ENCODE peak calls at places on chromosomes 12 and 14, in seven cellular contexts. S is C1 segment of cervical spinal cord; X is activated naive CD8-positive, alpha-beta T cell treated with anti-CD3 and anti-CD28 coated beads, Interleukin-2, amount 50 U/mL, for 24 hours; H is fibroblast of lung; P is putamen; T is A549; B is left ventricle myocardium inferior. R is an unnamed sample.

GRCh38 chr12:53795927-53796326 is 44.1 kb upstream of the CISTR start:
- DNase-seq in B (no peak), X (no peak), P (peak; percentile 83), H (no peak), S (no peak), T (no peak), R (no peak)

GRCh38 chr12:12685305-12685704 is 10.7 kb downstream of the GPR19 start:
- DNase-seq in T (no peak), B (no peak), P (peak; percentile 69), X (no peak), S (no peak), H (no peak), R (no peak)

GRCh38 chr12:112103758-112104504 is 4.7 kb downstream of the NAA25 start:
- DNase-seq in B (no peak), S (no peak), X (no peak), T (no peak), H (no peak), P (no peak), R (no peak)

GRCh38 chr12:119202544-119202943 is 23.8 kb downstream of the HSPB8 start:
- DNase-seq in H (no peak), B (no peak), S (no peak), P (no peak), T (no peak), X (no peak), R (no peak)

GRCh38 chr12:46160081-46160980 is 108.5 kb downstream of the SLC38A1 start:
- DNase-seq in T (no peak), P (no peak), B (no peak), X (no peak), H (peak; percentile 93), S (no peak), R (no peak)

GRCh38 chr12:116442981-116443380 is 116.2 kb upstream of the MAP1LC3B2 start:
- DNase-seq in T (no peak), P (no peak), B (no peak), X (no peak), H (no peak), S (no peak), R (no peak)

GRCh38 chr14:79040742-79041249 is 870.6 kb downstream of the NRXN3 start:
- DNase-seq in T (no peak), X (no peak), P (no peak), H (no peak), S (no peak), B (no peak), R (no peak)

GRCh38 chr14:77804592-77804991 is 4.7 kb downstream of the ADCK1 start:
- DNase-seq in S (no peak), H (no peak), X (peak; percentile 43), P (no peak), T (peak; percentile 19), B (no peak), R (no peak)

GRCh38 chr14:90491221-90491867 is 94.5 kb downstream of the CALM1 start:
- DNase-seq in H (peak; percentile 89), S (peak; percentile 39), T (no peak), B (peak; percentile 74), P (peak; percentile 88), X (no peak), R (no peak)

GRCh38 chr12:112425582-112426382 is 7.0 kb downstream of the PTPN11 start:
- DNase-seq in P (no peak), H (no peak), S (no peak), B (no peak), X (no peak), T (no peak), R (no peak)

GRCh38 chr12:30694971-30695326 is 720 bp downstream of the IPO8 start:
- DNase-seq in T (peak; percentile 57), X (peak; percentile 27), P (peak; percentile 8), S (no peak), B (no peak), H (peak; percentile 58), R (peak; percentile 63)

GRCh38 chr14:49460647-49461046 is 125.5 kb downstream of the RPS29 start:
- DNase-seq in H (no peak), X (no peak), P (no peak), T (no peak), B (no peak), S (no peak), R (no peak)

GRCh38 chr12:946656-947055 is 2.8 kb downstream of the RAD52 start:
- DNase-seq in S (no peak), X (no peak), B (no peak), H (peak; percentile 41), T (no peak), P (peak; percentile 5), R (no peak)

GRCh38 chr12:110693731-110694130 is 4.8 kb upstream of the HVCN1 start:
- DNase-seq in P (no peak), X (no peak), B (peak; percentile 37), S (peak; percentile 38), H (no peak), T (no peak), R (peak; percentile 81)

GRCh38 chr12:49763006-49763591 is 21.7 kb downstream of the TMBIM6 start:
- DNase-seq in H (peak; percentile 26), P (peak; percentile 20), T (peak; percentile 81), S (peak; percentile 38), X (peak; percentile 84), B (peak; percentile 75), R (peak; percentile 80)

GRCh38 chr12:68557011-68557715 is 53.5 kb upstream of the RAP1B start:
- DNase-seq in H (peak; percentile 95), T (no peak), P (no peak), X (no peak), B (no peak), S (no peak), R (no peak)

GRCh38 chr14:104465482-104466390 is 113.8 kb upstream of the C14orf180 start:
- DNase-seq in X (no peak), B (no peak), T (no peak), P (no peak), H (no peak), S (no peak), R (no peak)

GRCh38 chr14:30339311-30339901 is 219.6 kb upstream of the G2E3 start:
- DNase-seq in P (no peak), X (no peak), H (no peak), T (no peak), B (no peak), S (no peak), R (no peak)

GRCh38 chr14:29911815-29912214 is 15.8 kb downstream of the PRKD1 start:
- DNase-seq in T (no peak), S (no peak), H (no peak), X (no peak), B (no peak), P (no peak), R (no peak)

GRCh38 chr12:122527478-122527944 is 462 bp downstream of the KNTC1 start:
- DNase-seq in B (peak; percentile 18), S (no peak), T (peak; percentile 27), X (peak; percentile 28), H (peak; percentile 29), P (peak; percentile 33), R (no peak)

GRCh38 chr12:92735131-92735721 is 32.4 kb downstream of the PLEKHG7 start:
- DNase-seq in S (no peak), X (no peak), H (peak; percentile 94), P (no peak), T (no peak), B (no peak), R (no peak)

GRCh38 chr12:57027011-57027804 is 10.9 kb upstream of the TAC3 start:
- DNase-seq in T (no peak), X (no peak), P (no peak), S (no peak), H (no peak), B (no peak), R (no peak)

GRCh38 chr12:27340971-27341370 is 8.3 kb downstream of the BMAL2 start:
- DNase-seq in B (no peak), T (no peak), X (no peak), H (peak; percentile 30), S (no peak), P (no peak), R (no peak)

GRCh38 chr12:103673891-103674375 is 86.9 kb downstream of the STAB2 start:
- DNase-seq in H (no peak), X (no peak), S (no peak), T (no peak), P (no peak), B (no peak), R (no peak)

GRCh38 chr12:25254271-25254880 is 3.6 kb upstream of the KRAS start:
- DNase-seq in B (no peak), T (no peak), S (no peak), X (no peak), P (no peak), H (peak; percentile 54), R (no peak)

GRCh38 chr12:120581998-120582397 is 796 bp upstream of the POP5 start:
- DNase-seq in P (no peak), S (no peak), B (no peak), T (no peak), X (no peak), H (no peak), R (no peak)

R was measured in lower lobe of right lung.